ENCODE peak calls at places on chromosome 19, in five cellular contexts. H is T-cell, N is T follicular helper cell, G is GM04503, V is HTR-8/SVneo. X is an unnamed sample.

GRCh38 chr19:4278460-4278901 is 585 bp upstream of the SHD start:
- DNase-seq in H (no peak), N (no peak), G (no peak), V (no peak), X (no peak)

GRCh38 chr19:46596008-46596407 is 5.1 kb upstream of the CALM3 start:
- DNase-seq in G (no peak), V (no peak), N (no peak), H (no peak), X (no peak)

GRCh38 chr19:36686365-36687213 is 823 bp upstream of the ZNF567 start:
- DNase-seq in V (no peak), N (no peak), H (no peak), G (no peak), X (peak; percentile 16)

GRCh38 chr19:20307127-20307526 is 140.1 kb downstream of the ZNF486 start:
- DNase-seq in H (no peak), G (no peak), N (no peak), V (no peak), X (no peak)

GRCh38 chr19:2021453-2022140 is 6.1 kb upstream of the BTBD2 start:
- DNase-seq in V (no peak), N (no peak), G (no peak), H (no peak), X (no peak)

GRCh38 chr19:23531976-23532375 is 136.7 kb upstream of the ZNF91 start:
- DNase-seq in N (no peak), G (no peak), H (no peak), V (no peak), X (no peak)

GRCh38 chr19:17847538-17848366 is at the start of gene JAK3:
- DNase-seq in V (no peak), N (peak; percentile 73), G (no peak), H (peak; percentile 71), X (peak; percentile 91)

GRCh38 chr19:33819496-33819874 is 22.8 kb downstream of the KCTD15 start:
- DNase-seq in H (no peak), V (no peak), N (no peak), G (no peak), X (peak; percentile 27)

GRCh38 chr19:48964205-48965032 is 690 bp upstream of the FTL start:
- DNase-seq in H (no peak), G (no peak), V (no peak), N (no peak), X (no peak)

GRCh38 chr19:56973713-56974553 is 133.4 kb upstream of the PEG3 start:
- DNase-seq in N (no peak), H (no peak), V (no peak), G (no peak), X (no peak)

GRCh38 chr19:15173746-15174404 is 26.9 kb downstream of the NOTCH3 start:
- DNase-seq in V (no peak), G (no peak), N (no peak), H (no peak), X (no peak)

GRCh38 chr19:53196777-53197396 is 3.7 kb upstream of the ZNF665 start:
- DNase-seq in N (peak; percentile 89), V (peak; percentile 76), G (peak; percentile 33), H (peak; percentile 88), X (peak; percentile 78)

GRCh38 chr19:37329686-37330085 is 41.2 kb upstream of the ZNF527 start:
- DNase-seq in G (no peak), H (no peak), N (no peak), V (no peak), X (no peak)

GRCh38 chr19:2246801-2247361 is 2.2 kb upstream of the AMH start:
- DNase-seq in H (no peak), V (no peak), G (no peak), N (no peak), X (no peak)

GRCh38 chr19:5085566-5085965 is 116.7 kb downstream of the KDM4B start:
- DNase-seq in H (no peak), G (no peak), V (no peak), N (no peak), X (no peak)

GRCh38 chr19:49847731-49848696 is 2.9 kb upstream of the PTOV1 start:
- DNase-seq in N (no peak), G (peak; percentile 64), H (no peak), V (peak; percentile 53), X (peak; percentile 36)

GRCh38 chr19:35959040-35959967 is 23.1 kb downstream of the LRFN3 start:
- DNase-seq in G (no peak), H (peak; percentile 80), V (no peak), N (peak; percentile 76), X (no peak)

GRCh38 chr19:45667620-45668341 is at the start of gene GIPR:
- DNase-seq in N (peak; percentile 34), G (no peak), V (peak; percentile 52), H (peak; percentile 40), X (peak; percentile 89)

GRCh38 chr19:28051047-28051446 is 1161.9 kb downstream of the UQCRFS1 start:
- DNase-seq in H (no peak), V (no peak), N (no peak), G (no peak), X (no peak)

GRCh38 chr19:49977111-49977510 is 16.1 kb upstream of the SIGLEC11 start:
- DNase-seq in G (no peak), V (no peak), H (no peak), N (no peak), X (no peak)

GRCh38 chr19:52188822-52189744 is 769 bp upstream of the PPP2R1A start:
- DNase-seq in V (no peak), H (peak; percentile 95), G (no peak), N (no peak), X (peak; percentile 99)

GRCh38 chr19:18489627-18490184 is 32.2 kb downstream of the ELL start:
- DNase-seq in V (no peak), G (no peak), H (no peak), N (no peak), X (no peak)

GRCh38 chr19:18156841-18157464 is 4.0 kb downstream of the PIK3R2 start:
- DNase-seq in N (no peak), G (peak; percentile 16), H (no peak), V (peak; percentile 85), X (peak; percentile 87)

GRCh38 chr19:33418461-33418860 is 45.0 kb downstream of the CEBPG start:
- DNase-seq in V (no peak), G (no peak), H (no peak), N (no peak), X (no peak)

GRCh38 chr19:1855828-1856255 is 7.5 kb downstream of the KLF16 start:
- DNase-seq in V (no peak), G (no peak), H (peak; percentile 21), N (no peak), X (no peak)

GRCh38 chr19:50794074-50794777 is 4.0 kb downstream of the ACP4 start:
- DNase-seq in V (no peak), G (no peak), H (no peak), N (no peak), X (peak; percentile 69)

GRCh38 chr19:47228937-47229673 is 1.9 kb downstream of the BBC3 start:
- DNase-seq in V (no peak), G (no peak), N (no peak), H (peak; percentile 33), X (peak; percentile 47)

GRCh38 chr19:13070425-13071140 is 32.1 kb downstream of the LYL1 start:
- DNase-seq in G (no peak), V (no peak), H (no peak), N (no peak), X (no peak)

GRCh38 chr19:6501740-6502648 is at the start of gene TUBB4A:
- DNase-seq in V (peak; percentile 59), H (peak; percentile 38), N (no peak), G (no peak), X (peak; percentile 49)

GRCh38 chr19:17468302-17469091 is 1.8 kb upstream of the SLC27A1 start:
- DNase-seq in N (no peak), V (no peak), G (no peak), H (no peak), X (no peak)

GRCh38 chr19:23867895-23868294 is 46.8 kb upstream of the ZNF726 start:
- DNase-seq in G (no peak), N (no peak), V (no peak), H (no peak), X (no peak)

GRCh38 chr19:4297901-4298771 is 4.1 kb downstream of the TMIGD2 start:
- DNase-seq in H (no peak), N (no peak), V (no peak), G (no peak), X (no peak)

GRCh38 chr19:34932494-34932893 is 5.8 kb downstream of the ZNF30 start:
- DNase-seq in H (no peak), G (no peak), N (no peak), V (no peak), X (no peak)

X was measured in HAP-1.